ENCODE peak calls at places on chromosomes 11 and 22, in five cellular contexts. S is Panc1, D is upper lobe of left lung, M is HCT116, H is GM23338. L is an unnamed sample.

GRCh38 chr11:46291441-46292143 is 14.1 kb downstream of the CREB3L1 start:
- ATAC-seq in H (no peak), D (peak), S (no peak), M (peak), L (peak)

GRCh38 chr11:129639300-129639699 is 176.3 kb upstream of the TMEM45B start:
- ATAC-seq in H (no peak), D (no peak), S (peak), M (peak), L (no peak)

GRCh38 chr11:44842219-44842618 is 108.5 kb downstream of the TP53I11 start:
- ATAC-seq in D (no peak), S (no peak), H (no peak), M (no peak), L (peak)

GRCh38 chr22:24144471-24145115 is 36.7 kb upstream of the SUSD2 start:
- ATAC-seq in H (no peak), S (no peak), M (no peak), D (no peak), L (no peak)

GRCh38 chr22:30015846-30016245 is 64.4 kb upstream of the HORMAD2 start:
- ATAC-seq in S (no peak), H (no peak), D (no peak), M (no peak), L (no peak)

GRCh38 chr11:120482149-120482548 is 29.4 kb upstream of the GRIK4 start:
- ATAC-seq in M (peak), D (no peak), S (no peak), H (no peak), L (no peak)

GRCh38 chr22:45328822-45329535 is 19.2 kb downstream of the FAM118A start:
- ATAC-seq in D (peak), M (peak), H (no peak), S (no peak), L (no peak)

GRCh38 chr11:102986815-102987214 is 31.3 kb upstream of the MMP13 start:
- ATAC-seq in S (no peak), M (no peak), H (no peak), D (no peak), L (no peak)

GRCh38 chr22:42994276-42994916 is 20.6 kb downstream of the PACSIN2 start:
- ATAC-seq in H (no peak), D (peak), S (no peak), M (no peak), L (no peak)

GRCh38 chr11:88553204-88553603 is 215.7 kb upstream of the CTSC start:
- ATAC-seq in M (no peak), H (no peak), D (peak), S (no peak), L (no peak)

GRCh38 chr11:115616941-115617340 is 112.7 kb upstream of the CADM1 start:
- ATAC-seq in D (peak), S (no peak), H (no peak), M (no peak), L (no peak)

GRCh38 chr11:2531277-2531986 is 86.6 kb downstream of the KCNQ1 start:
- ATAC-seq in M (peak), D (peak), H (peak), S (peak), L (peak)

GRCh38 chr11:19739872-19740271 is 27.2 kb downstream of the NAV2 start:
- ATAC-seq in S (no peak), D (no peak), H (peak), M (no peak), L (peak)

GRCh38 chr22:44309137-44309536 is 3.6 kb downstream of the SHISAL1 start:
- ATAC-seq in M (peak), H (no peak), S (peak), D (peak), L (peak)

GRCh38 chr22:35627267-35628041 is 10.3 kb upstream of the MB start:
- ATAC-seq in D (peak), S (peak), M (peak), H (peak), L (peak)

GRCh38 chr11:2555891-2556290 is 111.1 kb downstream of the KCNQ1 start:
- ATAC-seq in M (no peak), H (no peak), S (no peak), D (no peak), L (no peak)

GRCh38 chr22:49933236-49933921 is 14.9 kb downstream of the CRELD2 start:
- ATAC-seq in H (no peak), M (no peak), D (no peak), S (no peak), L (peak)

GRCh38 chr11:2072551-2073261 is 66.5 kb downstream of the IGF2 start:
- ATAC-seq in D (no peak), H (no peak), S (no peak), M (no peak), L (no peak)

GRCh38 chr22:45867118-45867905 is 109.7 kb downstream of the WNT7B start:
- ATAC-seq in S (no peak), H (peak), M (no peak), D (peak), L (peak)

GRCh38 chr11:116698080-116698479 is 74.7 kb downstream of the BUD13 start:
- ATAC-seq in D (no peak), M (no peak), S (no peak), H (no peak), L (no peak)

GRCh38 chr11:73149105-73149504 is 7.0 kb upstream of the FCHSD2 start:
- ATAC-seq in S (no peak), M (no peak), D (no peak), H (no peak), L (peak)

GRCh38 chr11:74493816-74494630 is 499 bp upstream of the LIPT2 start:
- ATAC-seq in D (no peak), M (no peak), H (peak), S (no peak), L (no peak)

GRCh38 chr11:64051297-64051696 is 15.6 kb downstream of the FLRT1 start:
- ATAC-seq in H (no peak), M (no peak), D (no peak), S (no peak), L (no peak)

GRCh38 chr22:33341611-33342010 is 283.4 kb upstream of the SYN3 start:
- ATAC-seq in S (no peak), D (no peak), M (no peak), H (no peak), L (no peak)

GRCh38 chr11:16612801-16613400 is 125.5 kb upstream of the C11orf58 start:
- ATAC-seq in D (peak), M (peak), H (peak), S (peak), L (peak)

GRCh38 chr11:85718991-85719807 is 33.2 kb upstream of the CCDC89 start:
- ATAC-seq in H (peak), M (peak), S (peak), D (peak), L (peak)
- TF ChIP-seq POLR2AphosphoS5 in H (no peak), M (peak), S (peak), D (peak), L (peak)

GRCh38 chr22:41528132-41528766 is 16.0 kb downstream of the POLR3H start:
- ATAC-seq in H (no peak), M (no peak), S (no peak), D (no peak), L (no peak)

GRCh38 chr22:41526226-41526531 is 18.1 kb downstream of the POLR3H start:
- ATAC-seq in M (no peak), D (no peak), S (peak), H (no peak), L (no peak)

GRCh38 chr22:41528938-41529561 is 15.2 kb downstream of the POLR3H start:
- ATAC-seq in H (no peak), M (no peak), S (no peak), D (no peak), L (no peak)

GRCh38 chr22:41525450-41526225 is 18.6 kb downstream of the POLR3H start:
- ATAC-seq in H (no peak), M (peak), D (no peak), S (peak), L (no peak)

DNA sequence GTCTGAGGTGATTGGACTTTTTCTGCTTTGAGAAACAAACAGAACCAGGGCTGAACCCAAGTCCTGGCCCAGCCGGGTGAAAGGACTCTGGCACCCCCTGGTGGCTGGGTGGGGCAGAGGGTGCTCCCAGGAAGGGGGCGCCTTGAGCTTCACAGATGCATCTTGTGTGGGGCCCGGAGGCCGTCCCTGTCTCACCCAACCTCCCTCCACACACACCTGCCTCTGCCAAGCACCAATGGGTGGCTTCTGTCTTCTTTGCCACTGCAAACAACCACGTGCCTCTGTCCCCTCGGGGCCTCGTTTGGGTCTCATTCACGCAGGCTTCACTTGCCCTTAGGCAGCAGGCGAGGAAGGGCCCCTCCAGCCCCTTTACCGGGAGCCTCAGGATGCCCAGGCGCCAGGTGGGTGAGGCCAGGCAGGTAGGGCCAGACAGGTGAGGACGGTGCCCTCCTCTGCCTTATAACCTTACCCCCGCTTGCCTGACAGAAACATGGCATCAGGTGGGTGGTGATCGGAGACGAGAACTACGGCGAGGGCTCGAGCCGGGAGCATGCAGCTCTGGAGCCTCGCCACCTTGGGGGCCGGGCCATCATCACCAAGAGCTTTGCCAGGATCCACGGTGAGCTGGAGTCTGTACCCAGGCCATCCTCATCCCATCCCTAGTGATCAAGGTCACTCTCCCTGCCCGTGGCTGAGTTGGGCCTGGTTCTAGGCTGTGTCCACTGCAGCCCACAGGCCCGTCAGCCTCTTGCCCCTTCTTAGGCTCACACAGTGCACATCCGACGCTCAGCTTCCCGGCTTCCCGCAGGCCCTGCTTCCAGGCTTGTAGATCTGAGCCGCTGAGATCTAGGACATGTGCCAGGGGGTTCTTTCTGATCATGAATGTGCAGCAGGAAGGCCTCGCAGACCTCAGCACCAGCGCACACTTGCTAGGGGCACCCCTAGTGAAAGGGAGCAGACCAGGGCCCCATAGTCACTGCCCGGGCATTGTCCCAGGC is 17.2 kb downstream of the POLR3H start:
- ATAC-seq in D (peak), H (peak), M (peak), S (peak), L (peak)
- TF ChIP-seq POLR2AphosphoS5 in D (no peak), H (peak), M (peak), S (peak), L (peak)

GRCh38 chr22:31952459-31952858 is 8.1 kb downstream of the YWHAH start:
- ATAC-seq in M (no peak), H (no peak), S (no peak), D (peak), L (peak)
- TF ChIP-seq POLR2AphosphoS5 in M (no peak), H (no peak), S (no peak), D (no peak), L (peak)

GRCh38 chr11:13878077-13878476 is 84.4 kb upstream of the SPON1 start:
- ATAC-seq in D (no peak), H (no peak), M (no peak), S (no peak), L (no peak)
- TF ChIP-seq POLR2AphosphoS5 in D (no peak), H (no peak), M (no peak), S (no peak), L (no peak)

GRCh38 chr11:47524200-47524874 is 28.6 kb downstream of the CELF1 start:
- ATAC-seq in H (peak), S (peak), D (peak), M (peak), L (peak)

GRCh38 chr11:47518212-47518959 is 34.5 kb downstream of the CELF1 start:
- ATAC-seq in S (no peak), D (no peak), M (no peak), H (no peak), L (no peak)

GRCh38 chr11:47527186-47527585 is 25.7 kb downstream of the CELF1 start:
- ATAC-seq in H (no peak), S (no peak), M (no peak), D (no peak), L (no peak)

DNA sequence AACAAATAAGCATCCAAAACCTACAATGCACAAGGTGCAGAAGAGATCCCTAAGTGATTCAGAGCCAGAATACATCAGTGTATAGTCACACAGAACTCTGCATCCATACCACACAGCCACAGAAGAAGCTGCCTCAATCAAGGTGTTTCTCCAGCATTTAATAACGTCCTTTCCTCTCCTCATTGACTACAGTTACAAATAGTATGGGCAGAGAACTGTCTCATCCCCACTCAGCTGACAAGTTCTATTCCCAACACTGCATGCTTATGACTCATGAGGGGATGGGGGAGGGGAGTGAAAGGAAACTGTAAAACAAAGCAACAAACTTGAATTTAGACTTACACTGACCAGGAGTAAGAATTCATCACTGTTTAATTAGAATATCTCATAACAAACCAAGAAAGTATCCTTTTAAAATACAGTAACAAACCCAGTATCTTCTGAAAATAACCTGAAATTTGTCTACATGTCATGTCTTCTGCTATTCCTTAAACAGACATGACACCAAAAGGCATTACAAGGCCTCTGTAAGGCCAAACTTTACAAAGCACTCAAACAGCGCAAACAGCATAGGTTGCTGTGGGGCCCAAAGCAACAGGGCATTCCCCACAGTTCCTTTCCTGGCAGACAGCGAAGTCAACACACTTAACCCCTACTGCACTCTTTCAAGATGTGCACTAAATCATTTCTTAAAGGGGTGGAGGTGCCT is 29.3 kb downstream of the CELF1 start:
- ATAC-seq in S (peak), D (peak), M (peak), H (peak), L (peak)
- TF ChIP-seq POLR2AphosphoS5 in S (no peak), D (no peak), M (no peak), H (no peak), L (peak)

L was measured in gastroesophageal sphincter.